ENCODE peak calls at places on chromosomes 3 and 15, in five cellular contexts. One of them, this sample, is unnamed.

GRCh38 chr15:98076021-98076816 is 115.7 kb downstream of the ARRDC4 start:
- DNase-seq in aorta: no peak
- DNase-seq in heart left ventricle: peak; percentile 54
- DNase-seq in PC-3: no peak
- DNase-seq in lower lobe of right lung: peak; percentile 69
- DNase-seq in this sample: no peak

GRCh38 chr15:40470423-40471104 is at the start of gene CHST14:
- DNase-seq in aorta: peak; percentile 86
- DNase-seq in heart left ventricle: peak; percentile 75
- DNase-seq in PC-3: peak; percentile 62
- DNase-seq in lower lobe of right lung: peak; percentile 69
- DNase-seq in this sample: peak; percentile 71

GRCh38 chr3:143119974-143120715 is 574 bp downstream of the CHST2 start:
- DNase-seq in aorta: peak; percentile 81
- DNase-seq in heart left ventricle: peak; percentile 30
- DNase-seq in PC-3: no peak
- DNase-seq in lower lobe of right lung: peak; percentile 51
- DNase-seq in this sample: peak; percentile 48

GRCh38 chr3:121916189-121916588 is 22.0 kb downstream of the SLC15A2 start:
- DNase-seq in aorta: no peak
- DNase-seq in heart left ventricle: no peak
- DNase-seq in PC-3: peak; percentile 34
- DNase-seq in lower lobe of right lung: no peak
- DNase-seq in this sample: no peak

GRCh38 chr15:42735382-42736165 is 1.4 kb downstream of the CDAN1 start:
- DNase-seq in aorta: peak; percentile 70
- DNase-seq in heart left ventricle: no peak
- DNase-seq in PC-3: no peak
- DNase-seq in lower lobe of right lung: no peak
- DNase-seq in this sample: no peak

GRCh38 chr3:11530153-11530721 is 113.5 kb downstream of the VGLL4 start:
- DNase-seq in aorta: peak; percentile 80
- DNase-seq in heart left ventricle: peak; percentile 82
- DNase-seq in PC-3: no peak
- DNase-seq in lower lobe of right lung: no peak
- DNase-seq in this sample: no peak

GRCh38 chr3:157785071-157785826 is 282.0 kb upstream of the VEPH1 start:
- DNase-seq in aorta: no peak
- DNase-seq in heart left ventricle: no peak
- DNase-seq in PC-3: peak; percentile 97
- DNase-seq in lower lobe of right lung: no peak
- DNase-seq in this sample: no peak

GRCh38 chr3:172096881-172097420 is 57.6 kb downstream of the FNDC3B start:
- DNase-seq in aorta: no peak
- DNase-seq in heart left ventricle: no peak
- DNase-seq in PC-3: peak; percentile 88
- DNase-seq in lower lobe of right lung: no peak
- DNase-seq in this sample: no peak

GRCh38 chr3:64924961-64925360 is 237.2 kb upstream of the ADAMTS9 start:
- DNase-seq in aorta: no peak
- DNase-seq in heart left ventricle: no peak
- DNase-seq in PC-3: no peak
- DNase-seq in lower lobe of right lung: no peak
- DNase-seq in this sample: no peak

GRCh38 chr3:151047636-151048035 is 37.8 kb upstream of the MED12L start:
- DNase-seq in aorta: no peak
- DNase-seq in heart left ventricle: no peak
- DNase-seq in PC-3: no peak
- DNase-seq in lower lobe of right lung: no peak
- DNase-seq in this sample: no peak

GRCh38 chr3:195240171-195240701 is 30.7 kb downstream of the XXYLT1 start:
- DNase-seq in aorta: peak; percentile 87
- DNase-seq in heart left ventricle: peak; percentile 62
- DNase-seq in PC-3: no peak
- DNase-seq in lower lobe of right lung: peak; percentile 44
- DNase-seq in this sample: no peak

GRCh38 chr3:135352213-135352612 is 557.2 kb downstream of the EPHB1 start:
- DNase-seq in aorta: no peak
- DNase-seq in heart left ventricle: no peak
- DNase-seq in PC-3: no peak
- DNase-seq in lower lobe of right lung: no peak
- DNase-seq in this sample: no peak

GRCh38 chr3:184795493-184796198 is 16.3 kb upstream of the VPS8 start:
- DNase-seq in aorta: no peak
- DNase-seq in heart left ventricle: no peak
- DNase-seq in PC-3: no peak
- DNase-seq in lower lobe of right lung: no peak
- DNase-seq in this sample: no peak

GRCh38 chr15:80977627-80978036 is 12.0 kb downstream of the MESD start:
- DNase-seq in aorta: peak; percentile 85
- DNase-seq in heart left ventricle: peak; percentile 50
- DNase-seq in PC-3: peak; percentile 43
- DNase-seq in lower lobe of right lung: peak; percentile 74
- DNase-seq in this sample: no peak

GRCh38 chr3:24017305-24017704 is 72.2 kb downstream of the NR1D2 start:
- DNase-seq in aorta: no peak
- DNase-seq in heart left ventricle: peak; percentile 71
- DNase-seq in PC-3: no peak
- DNase-seq in lower lobe of right lung: no peak
- DNase-seq in this sample: no peak

GRCh38 chr15:101579766-101580165 is 72.4 kb downstream of the TM2D3 start:
- DNase-seq in aorta: no peak
- DNase-seq in heart left ventricle: no peak
- DNase-seq in PC-3: peak; percentile 88
- DNase-seq in lower lobe of right lung: no peak
- DNase-seq in this sample: no peak

GRCh38 chr3:18295171-18295920 is 129.8 kb downstream of the SATB1 start:
- DNase-seq in aorta: no peak
- DNase-seq in heart left ventricle: peak; percentile 55
- DNase-seq in PC-3: peak; percentile 97
- DNase-seq in lower lobe of right lung: peak; percentile 68
- DNase-seq in this sample: no peak

GRCh38 chr3:108036984-108037741 is 53.7 kb downstream of the CD47 start:
- DNase-seq in aorta: no peak
- DNase-seq in heart left ventricle: no peak
- DNase-seq in PC-3: peak; percentile 45
- DNase-seq in lower lobe of right lung: no peak
- DNase-seq in this sample: no peak

GRCh38 chr3:134527037-134527436 is 41.2 kb downstream of the CEP63 start:
- DNase-seq in aorta: no peak
- DNase-seq in heart left ventricle: no peak
- DNase-seq in PC-3: no peak
- DNase-seq in lower lobe of right lung: no peak
- DNase-seq in this sample: peak; percentile 48

GRCh38 chr3:185653949-185654757 is 68.1 kb downstream of the SENP2 start:
- DNase-seq in aorta: no peak
- DNase-seq in heart left ventricle: no peak
- DNase-seq in PC-3: no peak
- DNase-seq in lower lobe of right lung: no peak
- DNase-seq in this sample: no peak

GRCh38 chr15:69662668-69663000 is 210.0 kb downstream of the RPLP1 start:
- DNase-seq in aorta: no peak
- DNase-seq in heart left ventricle: no peak
- DNase-seq in PC-3: no peak
- DNase-seq in lower lobe of right lung: no peak
- DNase-seq in this sample: no peak

GRCh38 chr15:84881520-84881830 is 3.0 kb upstream of the SLC28A1 start:
- DNase-seq in aorta: peak; percentile 34
- DNase-seq in heart left ventricle: no peak
- DNase-seq in PC-3: no peak
- DNase-seq in lower lobe of right lung: no peak
- DNase-seq in this sample: no peak

GRCh38 chr3:116165190-116165589 is 280.1 kb downstream of the LSAMP start:
- DNase-seq in aorta: no peak
- DNase-seq in heart left ventricle: no peak
- DNase-seq in PC-3: no peak
- DNase-seq in lower lobe of right lung: no peak
- DNase-seq in this sample: no peak

GRCh38 chr3:12227833-12228232 is 61.0 kb upstream of the PPARG start:
- DNase-seq in aorta: no peak
- DNase-seq in heart left ventricle: no peak
- DNase-seq in PC-3: peak; percentile 71
- DNase-seq in lower lobe of right lung: no peak
- DNase-seq in this sample: no peak

GRCh38 chr3:11154953-11155325 is 646 bp downstream of the HRH1 start:
- DNase-seq in aorta: no peak
- DNase-seq in heart left ventricle: no peak
- DNase-seq in PC-3: no peak
- DNase-seq in lower lobe of right lung: no peak
- DNase-seq in this sample: no peak

GRCh38 chr3:127444761-127445160 is 145.8 kb downstream of the TPRA1 start:
- DNase-seq in aorta: peak; percentile 54
- DNase-seq in heart left ventricle: no peak
- DNase-seq in PC-3: no peak
- DNase-seq in lower lobe of right lung: no peak
- DNase-seq in this sample: peak; percentile 28

GRCh38 chr15:56871180-56871579 is 47.3 kb upstream of the TCF12 start:
- DNase-seq in aorta: no peak
- DNase-seq in heart left ventricle: no peak
- DNase-seq in PC-3: peak; percentile 80
- DNase-seq in lower lobe of right lung: no peak
- DNase-seq in this sample: no peak

GRCh38 chr15:47582283-47582682 is 135.0 kb upstream of the SEMA6D start:
- DNase-seq in aorta: no peak
- DNase-seq in heart left ventricle: no peak
- DNase-seq in PC-3: no peak
- DNase-seq in lower lobe of right lung: no peak
- DNase-seq in this sample: no peak

GRCh38 chr15:71397377-71397776 is 282.1 kb downstream of the THSD4 start:
- DNase-seq in aorta: no peak
- DNase-seq in heart left ventricle: no peak
- DNase-seq in PC-3: peak; percentile 2
- DNase-seq in lower lobe of right lung: peak; percentile 56
- DNase-seq in this sample: no peak

GRCh38 chr3:158791259-158791920 is 10.5 kb upstream of the MFSD1 start:
- DNase-seq in aorta: no peak
- DNase-seq in heart left ventricle: no peak
- DNase-seq in PC-3: peak; percentile 78
- DNase-seq in lower lobe of right lung: no peak
- DNase-seq in this sample: no peak

DNA sequence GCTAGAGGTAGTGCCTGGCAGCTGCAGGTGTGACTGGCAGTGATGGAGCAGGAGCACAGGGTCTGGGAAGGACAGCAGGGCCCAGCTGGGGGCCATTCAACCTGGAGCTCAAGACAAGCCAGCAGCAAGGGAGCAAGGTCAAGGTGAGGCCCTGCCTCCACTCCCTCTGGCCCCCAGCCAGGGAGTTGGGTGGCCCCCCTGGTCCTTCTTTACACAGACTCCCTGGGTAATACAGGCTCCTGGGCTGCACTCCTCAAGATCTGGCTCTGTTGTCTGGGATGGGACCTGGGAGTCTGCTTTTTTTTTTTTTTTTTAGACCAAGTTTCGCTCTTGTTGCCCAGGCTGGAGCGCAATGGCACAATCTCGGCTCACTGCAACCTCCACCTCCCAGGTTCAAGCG is 14.5 kb downstream of the GNAI2 start:
- DNase-seq in aorta: no peak
- DNase-seq in heart left ventricle: no peak
- DNase-seq in PC-3: no peak
- DNase-seq in lower lobe of right lung: no peak
- DNase-seq in this sample: no peak
- H3K27ac ChIP-seq in aorta: no peak overlapping the region
- H3K27ac ChIP-seq in heart left ventricle: peak overlapping the region; percentile 89
- H3K27ac ChIP-seq in PC-3: peak overlapping the region; percentile 58
- H3K27ac ChIP-seq in lower lobe of right lung: peak overlapping the region; percentile 96
- H3K27ac ChIP-seq in this sample: no peak overlapping the region

DNA sequence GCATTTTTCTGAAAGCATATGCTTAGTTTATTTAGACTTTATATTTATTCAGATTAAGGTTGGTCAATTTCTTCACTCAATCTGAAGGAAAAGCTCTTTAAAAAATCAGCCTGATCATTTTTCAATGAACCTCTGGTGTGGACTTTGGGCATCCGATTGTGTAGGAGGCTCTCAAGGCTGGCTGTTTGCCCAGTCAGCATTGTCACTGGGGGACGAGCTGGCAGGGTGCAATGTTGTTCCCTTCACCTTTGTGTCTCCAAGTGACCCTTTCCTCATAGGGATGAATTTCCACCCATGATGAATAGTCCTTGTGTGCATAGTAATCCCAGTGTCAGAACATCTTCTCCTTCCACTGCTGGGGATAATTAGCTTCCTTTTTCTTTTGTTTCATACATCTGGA is 102.5 kb downstream of the CHRNA7 start:
- DNase-seq in aorta: no peak
- DNase-seq in heart left ventricle: no peak
- DNase-seq in PC-3: no peak
- DNase-seq in lower lobe of right lung: no peak
- DNase-seq in this sample: no peak
- H3K4me1 ChIP-seq in aorta: no peaks in the 10 kb centered on the region
- H3K4me1 ChIP-seq in heart left ventricle: no peaks in the 10 kb centered on the region
- H3K4me1 ChIP-seq in PC-3: no peaks in the 10 kb centered on the region
- H3K4me1 ChIP-seq in lower lobe of right lung: no peaks in the 10 kb centered on the region
- H3K4me1 ChIP-seq in this sample: no peaks in the 10 kb centered on the region

DNA sequence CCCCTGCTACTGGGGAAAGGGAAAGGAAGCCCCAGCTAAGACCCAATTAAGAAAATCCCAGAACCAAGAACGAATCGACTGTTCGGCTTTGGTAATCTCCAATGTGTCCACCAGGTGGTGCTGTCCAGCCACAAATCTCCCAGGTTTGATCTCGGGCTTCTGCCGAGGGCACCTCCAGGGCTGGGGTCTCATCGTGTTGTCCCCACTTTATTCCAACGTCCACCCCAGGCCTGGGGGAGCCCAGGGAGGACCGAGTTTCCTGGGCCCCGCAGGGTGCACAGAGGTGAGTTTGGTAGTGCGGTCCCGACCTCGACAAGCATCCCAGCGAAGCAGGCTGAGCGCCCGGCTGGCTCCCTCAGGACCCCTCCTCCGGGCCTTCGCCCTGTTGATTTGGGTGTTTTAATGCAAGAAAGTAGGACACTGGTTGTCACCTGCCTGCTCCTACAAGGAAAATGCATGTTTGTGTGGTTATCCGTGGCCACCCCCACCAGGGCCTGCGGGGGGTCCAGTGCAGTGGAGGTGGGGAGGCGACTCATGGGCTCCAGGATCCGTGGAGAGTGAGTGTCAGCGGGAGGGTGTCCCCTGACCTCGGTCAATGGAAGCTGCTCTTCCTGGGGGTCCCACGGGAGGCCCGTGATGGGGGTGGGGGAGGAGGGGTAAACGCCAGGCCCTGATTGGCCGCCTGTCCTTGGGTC is 185.0 kb downstream of the GOLGA6L6 start:
- DNase-seq in aorta: peak; percentile 84
- DNase-seq in heart left ventricle: peak; percentile 69
- DNase-seq in PC-3: peak; percentile 91
- DNase-seq in lower lobe of right lung: peak; percentile 73
- DNase-seq in this sample: peak; percentile 53
- H3K4me3 ChIP-seq in aorta: no peak overlapping the region
- H3K4me3 ChIP-seq in heart left ventricle: no peak overlapping the region
- H3K4me3 ChIP-seq in PC-3: peak overlapping the region; percentile 52
- H3K4me3 ChIP-seq in lower lobe of right lung: no peak overlapping the region
- H3K4me3 ChIP-seq in this sample: no peak overlapping the region

DNA sequence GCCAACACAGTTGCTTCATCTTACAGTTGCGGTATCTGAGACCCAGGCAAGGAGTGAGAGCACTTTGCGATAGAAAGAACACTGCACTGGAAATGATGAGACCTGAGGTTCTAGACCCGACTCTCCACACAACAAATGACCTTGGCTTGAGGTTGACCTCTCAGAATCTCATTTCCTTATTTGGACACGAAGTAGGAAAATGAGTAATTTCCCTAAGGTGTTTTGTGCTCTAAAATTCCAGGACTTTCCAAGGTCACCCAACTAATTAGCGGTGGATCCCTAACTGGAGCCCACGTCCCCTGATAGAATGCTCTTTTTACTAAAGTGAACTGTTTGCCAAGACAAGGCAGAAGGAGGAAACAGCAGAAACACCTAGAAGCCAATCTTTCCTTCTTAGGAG is 26.7 kb upstream of the FBN1 start:
- DNase-seq in aorta: no peak
- DNase-seq in heart left ventricle: no peak
- DNase-seq in PC-3: no peak
- DNase-seq in lower lobe of right lung: no peak
- DNase-seq in this sample: no peak
- H3K27ac ChIP-seq in aorta: no peak overlapping the region
- H3K27ac ChIP-seq in heart left ventricle: peak overlapping the region; percentile 35
- H3K27ac ChIP-seq in PC-3: peak overlapping the region; percentile 94
- H3K27ac ChIP-seq in lower lobe of right lung: no peak overlapping the region
- H3K27ac ChIP-seq in this sample: no peak overlapping the region

This sample was measured in right lobe of liver.